ENCODE peak calls at places on chromosomes 13 and 19, in six cellular contexts. E, H, O, T, N and J are unnamed samples.

GRCh38 chr13:57629821-57630235 is 1.7 kb upstream of the PCDH17 start:
- DNase-seq in E (no peak), H (peak; percentile 29), O (no peak), T (no peak), N (no peak), J (peak; percentile 99)

GRCh38 chr19:6125571-6125989 is 9.9 kb upstream of the ACSBG2 start:
- DNase-seq in E (peak; percentile 88), H (peak; percentile 83), O (peak; percentile 61), T (peak; percentile 63), N (peak; percentile 75), J (peak; percentile 90)

GRCh38 chr13:75666646-75667351 is 30.7 kb downstream of the LMO7 start:
- DNase-seq in E (no peak), H (no peak), O (no peak), T (no peak), N (no peak), J (peak; percentile 49)

GRCh38 chr13:73335226-73335625 is 276.4 kb downstream of the KLF5 start:
- DNase-seq in E (peak; percentile 59), H (peak; percentile 79), O (peak; percentile 8), T (no peak), N (no peak), J (no peak)

GRCh38 chr13:75745387-75745786 is 109.3 kb downstream of the LMO7 start:
- DNase-seq in E (no peak), H (no peak), O (no peak), T (no peak), N (no peak), J (no peak)

GRCh38 chr13:113904411-113904810 is 40.5 kb upstream of the GAS6 start:
- DNase-seq in E (no peak), H (peak; percentile 33), O (peak; percentile 13), T (no peak), N (peak; percentile 25), J (peak; percentile 73)

GRCh38 chr13:98454389-98454881 is 122.5 kb downstream of the STK24 start:
- DNase-seq in E (no peak), H (peak; percentile 19), O (no peak), T (no peak), N (peak; percentile 41), J (no peak)

GRCh38 chr19:40223135-40223822 is 3.2 kb downstream of the CCNP start:
- DNase-seq in E (no peak), H (no peak), O (no peak), T (no peak), N (no peak), J (peak; percentile 87)

GRCh38 chr13:107025991-107026390 is 458.1 kb upstream of the ARGLU1 start:
- DNase-seq in E (no peak), H (no peak), O (no peak), T (no peak), N (no peak), J (no peak)

GRCh38 chr13:33057019-33057785 is 41.0 kb downstream of the KL start:
- DNase-seq in E (no peak), H (peak; percentile 19), O (no peak), T (no peak), N (peak; percentile 29), J (peak; percentile 58)

GRCh38 chr13:47499358-47500150 is 501.5 kb downstream of the SUCLA2 start:
- DNase-seq in E (no peak), H (no peak), O (peak; percentile 12), T (peak; percentile 34), N (no peak), J (no peak)

GRCh38 chr19:52188822-52189744 is 769 bp upstream of the PPP2R1A start:
- DNase-seq in E (no peak), H (peak; percentile 11), O (no peak), T (no peak), N (no peak), J (peak; percentile 66)

GRCh38 chr19:40365613-40366401 is 17.3 kb downstream of the PLD3 start:
- DNase-seq in E (no peak), H (peak; percentile 70), O (no peak), T (no peak), N (no peak), J (peak; percentile 91)

GRCh38 chr19:6069268-6069771 is 41.0 kb downstream of the RFX2 start:
- DNase-seq in E (no peak), H (no peak), O (no peak), T (no peak), N (no peak), J (no peak)

GRCh38 chr19:3275583-3276340 is 51.3 kb downstream of the CELF5 start:
- DNase-seq in E (peak; percentile 92), H (peak; percentile 94), O (no peak), T (peak; percentile 47), N (peak; percentile 77), J (peak; percentile 96)

GRCh38 chr13:31154939-31155338 is 6.8 kb downstream of the HSPH1 start:
- DNase-seq in E (no peak), H (no peak), O (no peak), T (no peak), N (no peak), J (no peak)

GRCh38 chr13:70755411-70755810 is 647.2 kb upstream of the KLHL1 start:
- DNase-seq in E (no peak), H (no peak), O (no peak), T (no peak), N (no peak), J (no peak)

GRCh38 chr19:1567116-1567847 is 843 bp downstream of the MEX3D start:
- DNase-seq in E (no peak), H (no peak), O (no peak), T (no peak), N (no peak), J (no peak)

DNA sequence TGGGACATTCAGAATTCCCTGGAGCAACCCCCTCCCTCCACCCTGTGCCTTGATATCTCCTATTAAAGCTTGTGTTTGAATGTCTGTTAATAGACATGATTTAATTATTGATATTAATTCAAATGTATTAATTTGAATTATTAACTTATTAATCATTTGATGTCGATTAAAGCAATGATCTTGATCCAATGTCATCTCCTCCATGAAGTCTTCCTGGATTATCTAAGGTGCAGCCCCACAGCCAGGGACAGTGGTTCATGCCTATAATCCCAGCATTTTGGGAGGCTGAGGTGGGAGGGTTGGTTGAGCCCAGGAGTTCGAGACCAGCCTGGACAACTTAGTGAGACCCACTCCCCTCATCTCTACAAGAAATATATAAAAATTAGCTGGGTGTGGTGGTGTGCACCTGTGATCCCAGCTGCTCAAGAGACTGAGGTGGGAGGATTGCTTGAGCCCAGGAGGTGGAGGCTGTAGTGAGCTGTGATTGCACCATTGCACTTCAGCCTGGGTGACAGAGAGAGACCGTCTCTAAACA is 9.6 kb downstream of the FEM1A start:
- DNase-seq in E (no peak), H (no peak), O (no peak), T (no peak), N (no peak), J (no peak)
- H3K4me3 ChIP-seq in E (no peak overlapping the region), H (no peak overlapping the region), O (no peak overlapping the region), T (no peak overlapping the region), N (peak overlapping the region; percentile 53), J (no peak overlapping the region)

GRCh38 chr13:101453784-101454201 is 1.3 kb downstream of the ITGBL1 start:
- DNase-seq in E (no peak), H (no peak), O (no peak), T (no peak), N (no peak), J (peak; percentile 69)

GRCh38 chr13:101457176-101457575 is 4.7 kb downstream of the ITGBL1 start:
- DNase-seq in E (no peak), H (no peak), O (no peak), T (no peak), N (no peak), J (no peak)

GRCh38 chr13:101454767-101455166 is 2.3 kb downstream of the ITGBL1 start:
- DNase-seq in E (no peak), H (peak; percentile 49), O (peak; percentile 27), T (no peak), N (no peak), J (no peak)

GRCh38 chr13:101452519-101453485 is at the start of gene ITGBL1:
- DNase-seq in E (no peak), H (no peak), O (no peak), T (no peak), N (no peak), J (no peak)

GRCh38 chr13:101455863-101456262 is 3.4 kb downstream of the ITGBL1 start:
- DNase-seq in E (no peak), H (peak; percentile 71), O (peak; percentile 68), T (no peak), N (no peak), J (peak; percentile 33)
- TF ChIP-seq REST in E (no peak), H (no peak), O (no peak), T (no peak), N (no peak), J (no peak)

GRCh38 chr19:32615569-32615968 is 34.6 kb downstream of the PDCD5 start:
- DNase-seq in E (no peak), H (no peak), O (no peak), T (no peak), N (no peak), J (no peak)

GRCh38 chr19:32613008-32613407 is 32.0 kb downstream of the PDCD5 start:
- DNase-seq in E (no peak), H (no peak), O (no peak), T (no peak), N (no peak), J (no peak)

GRCh38 chr19:32614916-32615315 is 33.9 kb downstream of the PDCD5 start:
- DNase-seq in E (no peak), H (no peak), O (no peak), T (no peak), N (no peak), J (no peak)

GRCh38 chr19:32607479-32607878 is 26.5 kb downstream of the PDCD5 start:
- DNase-seq in E (no peak), H (no peak), O (no peak), T (no peak), N (no peak), J (no peak)

DNA sequence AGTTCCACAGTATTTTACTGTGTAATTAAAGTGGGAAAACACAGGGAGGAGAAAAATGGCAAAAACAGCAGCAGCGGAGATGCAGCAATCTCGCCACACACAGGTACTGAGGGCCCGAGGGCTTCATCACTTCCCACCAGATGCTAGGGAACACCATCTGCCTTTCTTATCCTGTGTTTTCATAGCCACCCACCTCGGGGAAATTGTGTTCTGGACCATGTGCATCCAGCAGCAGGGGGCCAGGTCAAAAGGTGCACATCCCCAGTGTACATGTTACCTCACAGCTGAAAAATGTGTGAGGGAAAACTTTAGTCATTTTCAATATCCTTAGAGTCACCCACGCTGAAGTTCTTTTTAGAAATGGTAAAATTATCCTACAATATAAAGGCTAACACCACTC is 30.2 kb downstream of the PDCD5 start:
- DNase-seq in E (no peak), H (no peak), O (no peak), T (no peak), N (no peak), J (no peak)
- H3K27ac ChIP-seq in E (no peak overlapping the region), H (no peak overlapping the region), O (no peak overlapping the region), T (no peak overlapping the region), N (no peak overlapping the region), J (no peak overlapping the region)

DNA sequence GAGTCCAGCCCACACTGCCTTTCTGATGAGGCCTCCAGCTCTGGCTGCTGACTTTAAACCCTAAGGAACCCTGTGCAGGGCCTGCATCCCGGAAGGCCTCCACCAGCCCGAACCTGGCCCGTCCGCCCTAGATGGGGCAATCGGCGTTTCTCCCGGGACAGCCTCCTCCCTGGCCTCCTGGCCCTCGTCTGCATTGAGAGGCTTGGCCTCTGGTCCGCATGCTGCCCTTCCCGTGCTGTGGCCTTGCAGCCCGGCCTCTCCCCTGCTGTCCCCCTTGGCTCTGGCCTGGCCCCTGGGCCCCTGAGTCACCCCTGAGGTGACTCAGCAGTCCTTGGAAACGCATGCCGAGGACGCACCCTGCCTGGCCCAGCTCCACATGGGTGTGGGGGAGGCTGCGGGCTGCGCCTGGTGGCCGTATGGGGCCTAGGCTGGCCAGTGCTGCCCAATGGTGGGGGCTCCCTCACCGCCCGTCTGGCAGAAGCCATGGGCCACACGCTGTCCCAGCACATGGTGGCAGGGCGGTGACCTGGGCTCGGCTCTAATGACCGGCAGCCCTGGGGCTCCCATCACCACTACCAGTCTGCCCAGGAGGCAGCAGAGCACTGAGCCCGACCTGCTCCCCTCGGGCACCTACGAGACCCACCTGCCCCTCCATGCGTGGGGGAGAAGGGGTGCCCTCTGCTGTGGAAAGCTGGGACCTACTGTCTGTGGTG is 25.7 kb downstream of the SH3GL1 start:
- DNase-seq in E (peak; percentile 63), H (peak; percentile 85), O (peak; percentile 53), T (peak; percentile 75), N (peak; percentile 79), J (no peak)
- H3K4me3 ChIP-seq in E (peak overlapping the region; percentile 58), H (no peak overlapping the region), O (peak overlapping the region; percentile 8), T (no peak overlapping the region), N (no peak overlapping the region), J (peak overlapping the region; percentile 35)